ENCODE peak calls at places on chromosome 14, in eight cellular contexts. C is midbrain; E is omental fat pad; F is NCI-H2081; B is Kasumi-1; X is GM19239; U is progenitor cell of endocrine pancreas; H is activated effector memory CD4-positive, alpha-beta T cell treated with anti-CD3 and anti-CD28 coated beads, Interleukin-2, amount 50 U/mL, for 16 hours. W is an unnamed sample.

GRCh38 chr14:100268591-100269207 is 29.8 kb downstream of the YY1 start:
- DNase-seq in F (no peak), U (no peak), X (no peak), E (no peak), H (no peak), C (no peak), B (no peak), W (no peak)

GRCh38 chr14:76022991-76023390 is 37.4 kb downstream of the IFT43 start:
- DNase-seq in H (no peak), C (no peak), B (no peak), F (no peak), X (no peak), U (no peak), E (no peak), W (no peak)

GRCh38 chr14:92958373-92959188 is 35.6 kb downstream of the CHGA start:
- DNase-seq in X (no peak), C (peak; percentile 80), F (no peak), B (no peak), E (no peak), U (no peak), H (no peak), W (no peak)

GRCh38 chr14:34937442-34937841 is 45.4 kb upstream of the SRP54 start:
- DNase-seq in U (no peak), E (no peak), F (no peak), C (no peak), B (no peak), X (no peak), H (no peak), W (no peak)

GRCh38 chr14:68978550-68978911 is 571 bp downstream of the ACTN1 start:
- DNase-seq in B (peak; percentile 36), C (no peak), X (peak; percentile 49), F (peak; percentile 36), U (peak; percentile 64), E (no peak), H (peak; percentile 74), W (no peak)

GRCh38 chr14:24425704-24426103 is 3.8 kb downstream of the CBLN3 start:
- DNase-seq in B (no peak), H (no peak), X (no peak), E (no peak), C (no peak), U (no peak), F (no peak), W (peak; percentile 11)

GRCh38 chr14:34365309-34365915 is 96.6 kb downstream of the SPTSSA start:
- DNase-seq in X (no peak), F (no peak), H (no peak), E (no peak), C (peak; percentile 30), U (no peak), B (peak; percentile 72), W (no peak)

GRCh38 chr14:90785474-90785873 is 30.8 kb downstream of the TTC7B start:
- DNase-seq in C (peak; percentile 61), B (peak; percentile 60), E (no peak), H (no peak), X (no peak), U (no peak), F (no peak), W (no peak)

GRCh38 chr14:23600322-23600707 is 21.7 kb upstream of the JPH4 start:
- DNase-seq in U (no peak), X (no peak), C (no peak), E (no peak), F (no peak), H (no peak), B (no peak), W (no peak)

GRCh38 chr14:95098984-95099599 is 58.2 kb downstream of the DICER1 start:
- DNase-seq in H (no peak), F (peak; percentile 15), U (peak; percentile 27), B (peak; percentile 70), C (peak; percentile 75), E (no peak), X (no peak), W (peak; percentile 37)

GRCh38 chr14:80315681-80316080 is 104.4 kb upstream of the DIO2 start:
- DNase-seq in C (no peak), E (no peak), H (no peak), U (no peak), B (no peak), X (no peak), F (no peak), W (no peak)

GRCh38 chr14:73763396-73763795 is 49.2 kb upstream of the PNMA1 start:
- DNase-seq in C (no peak), F (no peak), U (no peak), E (no peak), X (no peak), B (no peak), H (no peak), W (no peak)